ENCODE peak calls at places on chromosomes 16 and 17, in four cellular contexts. N, O, D and G are unnamed samples.

GRCh38 chr17:79478841-79479240 is 132.0 kb downstream of the RBFOX3 start:
- DNase-seq in O (no peak), N (no peak), D (no peak), G (no peak)

GRCh38 chr16:3013998-3014690 is 1.4 kb downstream of the CLDN9 start:
- DNase-seq in D (no peak), O (no peak), N (no peak), G (no peak)

GRCh38 chr16:84013787-84014569 is 28.6 kb downstream of the SLC38A8 start:
- DNase-seq in N (peak; percentile 97), D (peak; percentile 25), O (peak; percentile 96), G (peak; percentile 19)

GRCh38 chr17:19533718-19534561 is at the start of gene SLC47A1:
- DNase-seq in N (peak; percentile 54), O (peak; percentile 72), D (no peak), G (no peak)

GRCh38 chr17:78127240-78127887 is 1.2 kb downstream of the TMC6 start:
- DNase-seq in N (no peak), D (peak; percentile 56), O (no peak), G (peak; percentile 86)

GRCh38 chr16:51994597-51994996 is 552.3 kb downstream of the TOX3 start:
- DNase-seq in N (peak; percentile 92), D (no peak), O (peak; percentile 19), G (no peak)

GRCh38 chr16:50313596-50314483 is 47.5 kb downstream of the ADCY7 start:
- DNase-seq in N (no peak), D (no peak), O (no peak), G (peak; percentile 72)

GRCh38 chr16:2515180-2515803 is 1.5 kb downstream of the ATP6V0C start:
- DNase-seq in N (no peak), D (no peak), O (no peak), G (no peak)

GRCh38 chr16:85206472-85207356 is 94.4 kb upstream of the CIBAR2 start:
- DNase-seq in O (no peak), D (no peak), N (peak; percentile 68), G (no peak)

GRCh38 chr16:3198334-3199072 is 10.5 kb downstream of the OR1F1 start:
- DNase-seq in D (no peak), N (peak; percentile 29), O (peak; percentile 52), G (no peak)

GRCh38 chr17:1112875-1113274 is 66.9 kb downstream of the ABR start:
- DNase-seq in O (peak; percentile 76), N (peak; percentile 11), D (no peak), G (no peak)

GRCh38 chr17:57459286-57459915 is 203.1 kb downstream of the MSI2 start:
- DNase-seq in N (peak; percentile 42), D (no peak), O (peak; percentile 93), G (no peak)

GRCh38 chr17:8873801-8874715 is 6.6 kb upstream of the PIK3R6 start:
- DNase-seq in O (no peak), D (no peak), N (no peak), G (no peak)

GRCh38 chr17:34713687-34714086 is 134.3 kb downstream of the TMEM132E start:
- DNase-seq in D (no peak), O (no peak), N (no peak), G (no peak)

GRCh38 chr16:80691111-80691761 is 113.2 kb downstream of the CDYL2 start:
- DNase-seq in O (no peak), D (no peak), N (no peak), G (no peak)

GRCh38 chr16:68592466-68593337 is 52.4 kb upstream of the CDH3 start:
- DNase-seq in O (peak; percentile 32), N (peak; percentile 12), D (no peak), G (no peak)

GRCh38 chr17:60704170-60704569 is 26.5 kb downstream of the BCAS3 start:
- DNase-seq in D (no peak), N (no peak), O (no peak), G (no peak)

GRCh38 chr17:45149037-45149668 is 878 bp downstream of the HEXIM1 start:
- DNase-seq in O (peak; percentile 90), D (peak; percentile 63), N (peak; percentile 89), G (peak; percentile 65)

GRCh38 chr17:56723471-56723870 is 110.2 kb downstream of the C17orf67 start:
- DNase-seq in N (no peak), D (no peak), O (no peak), G (no peak)

GRCh38 chr16:67463691-67464090 is 17.3 kb downstream of the ATP6V0D1 start:
- DNase-seq in D (no peak), N (no peak), O (no peak), G (no peak)

GRCh38 chr16:87352818-87353217 is 30.8 kb downstream of the FBXO31 start:
- DNase-seq in N (no peak), O (no peak), D (no peak), G (no peak)